ENCODE peak calls at places on chromosomes 2 and 18, in ten cellular contexts. R is RWPE1; V is anterior cingulate cortex; H is choroid plexus epithelial cell; C is IMR-90; J is activated T-helper 9 cell treated with anti-CD3 and anti-CD28 coated beads, Interleukin-2, amount 50 U/mL, for 16 hours; D is astrocyte of the hippocampus; S is GM18507; Z is SK-MEL-5; P is neuronal stem cell. K is an unnamed sample.

GRCh38 chr2:8306530-8307351 is 375.1 kb upstream of the ID2 start:
- DNase-seq in R (no peak), V (no peak), H (peak), C (peak), J (no peak), D (peak), S (no peak), Z (no peak), P (no peak), K (no peak)

GRCh38 chr2:227888289-227888688 is 16.9 kb downstream of the DAW1 start:
- DNase-seq in R (no peak), V (no peak), H (no peak), C (no peak), J (no peak), D (no peak), S (no peak), Z (peak), P (no peak), K (no peak)

GRCh38 chr18:46055841-46056240 is 16.2 kb downstream of the PSTPIP2 start:
- DNase-seq in R (no peak), V (no peak), H (no peak), C (no peak), J (no peak), D (no peak), S (no peak), Z (no peak), P (no peak), K (no peak)

GRCh38 chr2:186848873-186849578 is at the start of gene ZSWIM2:
- DNase-seq in R (peak), V (peak), H (peak), C (peak), J (no peak), D (peak), S (no peak), Z (peak), P (peak), K (peak)

GRCh38 chr2:197248001-197248401 is 62.6 kb downstream of the ANKRD44 start:
- DNase-seq in R (no peak), V (no peak), H (no peak), C (no peak), J (no peak), D (no peak), S (no peak), Z (peak), P (no peak), K (no peak)

GRCh38 chr2:167961536-167961935 is 285.9 kb downstream of the STK39 start:
- DNase-seq in R (no peak), V (no peak), H (no peak), C (no peak), J (no peak), D (no peak), S (no peak), Z (no peak), P (no peak), K (no peak)

GRCh38 chr2:170813611-170814550 is 2.8 kb upstream of the GAD1 start:
- DNase-seq in R (peak), V (no peak), H (peak), C (peak), J (no peak), D (peak), S (no peak), Z (peak), P (peak), K (no peak)

GRCh38 chr2:214649440-214650205 is 159.9 kb downstream of the BARD1 start:
- DNase-seq in R (no peak), V (no peak), H (peak), C (peak), J (no peak), D (peak), S (no peak), Z (no peak), P (no peak), K (no peak)

GRCh38 chr2:127618551-127618950 is 27.4 kb upstream of the GPR17 start:
- DNase-seq in R (no peak), V (no peak), H (no peak), C (no peak), J (no peak), D (no peak), S (no peak), Z (no peak), P (no peak), K (no peak)

GRCh38 chr18:61845212-61845611 is 47.6 kb downstream of the RNF152 start:
- DNase-seq in R (no peak), V (no peak), H (no peak), C (no peak), J (no peak), D (peak), S (no peak), Z (no peak), P (no peak), K (no peak)

GRCh38 chr2:9225806-9226205 is 19.2 kb downstream of the ASAP2 start:
- DNase-seq in R (no peak), V (no peak), H (no peak), C (no peak), J (no peak), D (no peak), S (no peak), Z (no peak), P (no peak), K (no peak)

GRCh38 chr2:24492283-24493272 is 1.5 kb downstream of the NCOA1 start:
- DNase-seq in R (no peak), V (no peak), H (peak), C (no peak), J (no peak), D (peak), S (no peak), Z (no peak), P (peak), K (no peak)

GRCh38 chr2:26778076-26778475 is 7.8 kb upstream of the CENPA start:
- DNase-seq in R (no peak), V (no peak), H (no peak), C (no peak), J (no peak), D (no peak), S (no peak), Z (no peak), P (no peak), K (no peak)

GRCh38 chr2:219247678-219248642 is 2.7 kb downstream of the STK16 start:
- DNase-seq in R (no peak), V (no peak), H (no peak), C (no peak), J (peak), D (no peak), S (no peak), Z (no peak), P (no peak), K (peak)

GRCh38 chr2:236646871-236647270 is 77.2 kb downstream of the ACKR3 start:
- DNase-seq in R (no peak), V (no peak), H (no peak), C (no peak), J (no peak), D (no peak), S (no peak), Z (no peak), P (no peak), K (no peak)

GRCh38 chr18:67216846-67217245 is 299.7 kb downstream of the DSEL start:
- DNase-seq in R (no peak), V (no peak), H (peak), C (peak), J (no peak), D (peak), S (no peak), Z (peak), P (no peak), K (no peak)

GRCh38 chr2:33598472-33599174 is 476 bp downstream of the FAM98A start:
- DNase-seq in R (peak), V (no peak), H (peak), C (peak), J (peak), D (peak), S (peak), Z (peak), P (peak), K (no peak)

GRCh38 chr2:112818094-112818902 is 18.3 kb downstream of the IL1B start:
- DNase-seq in R (no peak), V (no peak), H (peak), C (no peak), J (no peak), D (peak), S (no peak), Z (peak), P (no peak), K (no peak)

GRCh38 chr18:37322497-37323035 is 243.0 kb downstream of the CELF4 start:
- DNase-seq in R (peak), V (peak), H (peak), C (peak), J (no peak), D (peak), S (peak), Z (peak), P (peak), K (no peak)

GRCh38 chr2:74816540-74817331 is 17.2 kb upstream of the HK2 start:
- DNase-seq in R (no peak), V (no peak), H (no peak), C (no peak), J (no peak), D (no peak), S (no peak), Z (no peak), P (no peak), K (no peak)

GRCh38 chr18:23918395-23919032 is 96.0 kb upstream of the TTC39C start:
- DNase-seq in R (peak), V (peak), H (peak), C (peak), J (peak), D (peak), S (peak), Z (peak), P (peak), K (peak)

GRCh38 chr2:162226836-162227235 is 16.4 kb downstream of the FAP start:
- DNase-seq in R (no peak), V (no peak), H (peak), C (peak), J (no peak), D (no peak), S (no peak), Z (no peak), P (no peak), K (no peak)

GRCh38 chr2:234676109-234676858 is 179.4 kb upstream of the ARL4C start:
- DNase-seq in R (no peak), V (no peak), H (no peak), C (no peak), J (no peak), D (no peak), S (no peak), Z (no peak), P (no peak), K (no peak)

GRCh38 chr18:54679318-54680149 is 88.5 kb downstream of the DYNAP start:
- DNase-seq in R (peak), V (no peak), H (peak), C (peak), J (no peak), D (peak), S (no peak), Z (peak), P (peak), K (no peak)

GRCh38 chr2:202049840-202050239 is 16.2 kb downstream of the FZD7 start:
- DNase-seq in R (no peak), V (no peak), H (no peak), C (no peak), J (no peak), D (no peak), S (no peak), Z (no peak), P (no peak), K (no peak)

GRCh38 chr18:77632738-77633137 is 383.1 kb downstream of the GALR1 start:
- DNase-seq in R (no peak), V (no peak), H (no peak), C (no peak), J (no peak), D (no peak), S (no peak), Z (no peak), P (no peak), K (no peak)

GRCh38 chr2:238359403-238359802 is 39.1 kb downstream of the TRAF3IP1 start:
- DNase-seq in R (no peak), V (no peak), H (no peak), C (no peak), J (no peak), D (no peak), S (no peak), Z (no peak), P (no peak), K (no peak)